ENCODE peak calls at places on chromosomes 7 and 10, in four cellular contexts. E is hypothalamus; H is ELR; U is activated CD4-positive, alpha-beta T cell treated with anti-CD3 and anti-CD28 coated beads for 48 hours. N is an unnamed sample.

GRCh38 chr10:119776536-119776935 is 50.7 kb downstream of the INPP5F start:
- DNase-seq in E (no peak), H (peak), U (no peak), N (peak)

GRCh38 chr7:44275146-44275545 is 50.2 kb downstream of the CAMK2B start:
- DNase-seq in E (no peak), H (no peak), U (no peak), N (no peak)

GRCh38 chr7:73999664-74000420 is 28.1 kb upstream of the ELN start:
- DNase-seq in E (no peak), H (no peak), U (no peak), N (no peak)

GRCh38 chr7:140298213-140298612 is 100.1 kb downstream of the SLC37A3 start:
- DNase-seq in E (no peak), H (no peak), U (no peak), N (no peak)

GRCh38 chr7:140342732-140343514 is 55.4 kb downstream of the SLC37A3 start:
- DNase-seq in E (no peak), H (peak), U (no peak), N (no peak)

GRCh38 chr7:88102686-88103085 is 117.2 kb downstream of the SRI start:
- DNase-seq in E (no peak), H (no peak), U (no peak), N (no peak)

GRCh38 chr7:70764004-70764691 is 367.8 kb upstream of the GALNT17 start:
- DNase-seq in E (no peak), H (no peak), U (peak), N (no peak)

GRCh38 chr7:44607141-44608068 is 978 bp downstream of the OGDH start:
- DNase-seq in E (no peak), H (no peak), U (no peak), N (no peak)

GRCh38 chr10:129919358-129919757 is 44.7 kb downstream of the EBF3 start:
- DNase-seq in E (no peak), H (no peak), U (no peak), N (no peak)

GRCh38 chr10:87753995-87754866 is 63.8 kb downstream of the ATAD1 start:
- DNase-seq in E (no peak), H (peak), U (no peak), N (no peak)

GRCh38 chr10:71339796-71340589 is 20.9 kb downstream of the SLC29A3 start:
- DNase-seq in E (no peak), H (peak), U (no peak), N (peak)

GRCh38 chr7:132557489-132558044 is 18.7 kb downstream of the PLXNA4 start:
- DNase-seq in E (no peak), H (peak), U (no peak), N (peak)

GRCh38 chr7:137266764-137267163 is 76.8 kb downstream of the PTN start:
- DNase-seq in E (no peak), H (no peak), U (no peak), N (no peak)

GRCh38 chr10:21519981-21520436 is 5.5 kb downstream of the SKIDA1 start:
- DNase-seq in E (no peak), H (peak), U (no peak), N (no peak)

GRCh38 chr7:31023877-31024276 is 28.2 kb upstream of the ADCYAP1R1 start:
- DNase-seq in E (no peak), H (no peak), U (peak), N (no peak)

GRCh38 chr7:150631866-150632864 is at the start of gene GIMAP6:
- DNase-seq in E (no peak), H (no peak), U (peak), N (peak)

GRCh38 chr7:16851829-16852228 is 30.0 kb downstream of the AGR3 start:
- DNase-seq in E (no peak), H (no peak), U (no peak), N (no peak)

GRCh38 chr7:29748286-29749099 is 57.8 kb upstream of the WIPF3 start:
- DNase-seq in E (no peak), H (peak), U (no peak), N (peak)

GRCh38 chr7:32048970-32049369 is 21.2 kb downstream of the PDE1C start:
- DNase-seq in E (no peak), H (no peak), U (no peak), N (peak)

GRCh38 chr7:116802784-116803183 is 59.6 kb upstream of the CAPZA2 start:
- DNase-seq in E (no peak), H (peak), U (peak), N (peak)

GRCh38 chr7:110317699-110318265 is 773.1 kb upstream of the LRRN3 start:
- DNase-seq in E (no peak), H (peak), U (no peak), N (peak)

GRCh38 chr10:74825371-74826141 is 844 bp upstream of the KAT6B start:
- DNase-seq in E (no peak), H (peak), U (no peak), N (peak)

GRCh38 chr10:64191304-64191703 is 670.1 kb downstream of the REEP3 start:
- DNase-seq in E (no peak), H (no peak), U (no peak), N (no peak)

GRCh38 chr7:144835166-144835611 is 664 bp downstream of the TPK1 start:
- DNase-seq in E (peak), H (peak), U (peak), N (peak)

GRCh38 chr7:66725843-66726242 is 14.7 kb upstream of the RABGEF1 start:
- DNase-seq in E (no peak), H (no peak), U (no peak), N (no peak)

GRCh38 chr7:156434706-156435105 is 205.9 kb upstream of the RNF32 start:
- DNase-seq in E (no peak), H (no peak), U (no peak), N (no peak)

N was measured in HT1080.